ENCODE peak calls at places on chromosomes 4 and X, in four cellular contexts. One of them, this sample, is unnamed. For H3K4me1 and H3K36me3, the result is how much of the 10 kb centered on the place peaks cover.

GRCh38 chr4:57410331-57411052 is 300.3 kb upstream of the IGFBP7 start:
- DNase-seq in right atrium auricular region: peak
- DNase-seq in neural progenitor cell: peak
- DNase-seq in SK-N-SH: no peak
- DNase-seq in this sample: no peak

GRCh38 chr4:13348216-13348615 is 135.9 kb downstream of the RAB28 start:
- DNase-seq in SK-N-SH: no peak
- DNase-seq in right atrium auricular region: no peak
- DNase-seq in neural progenitor cell: no peak
- DNase-seq in this sample: no peak

GRCh38 chr4:154618708-154619315 is 6.4 kb upstream of the FGG start:
- DNase-seq in right atrium auricular region: no peak
- DNase-seq in neural progenitor cell: peak
- DNase-seq in SK-N-SH: peak
- DNase-seq in this sample: peak

GRCh38 chr4:187236491-187236890 is 512.8 kb upstream of the FAT1 start:
- DNase-seq in right atrium auricular region: no peak
- DNase-seq in SK-N-SH: no peak
- DNase-seq in neural progenitor cell: no peak
- DNase-seq in this sample: no peak

GRCh38 chr4:184811484-184812180 is 14.1 kb downstream of the ACSL1 start:
- DNase-seq in right atrium auricular region: no peak
- DNase-seq in SK-N-SH: no peak
- DNase-seq in neural progenitor cell: no peak
- DNase-seq in this sample: no peak

GRCh38 chrX:57417827-57418226 is 131.3 kb downstream of the FAAH2 start:
- DNase-seq in SK-N-SH: no peak
- DNase-seq in right atrium auricular region: no peak
- DNase-seq in neural progenitor cell: no peak
- DNase-seq in this sample: no peak

GRCh38 chrX:139967300-139967699 is 2.0 kb upstream of the CXorf66 start:
- DNase-seq in right atrium auricular region: no peak
- DNase-seq in neural progenitor cell: peak
- DNase-seq in SK-N-SH: peak
- DNase-seq in this sample: no peak

GRCh38 chr4:1177274-1178141 is 5.1 kb upstream of the SPON2 start:
- DNase-seq in neural progenitor cell: no peak
- DNase-seq in SK-N-SH: no peak
- DNase-seq in right atrium auricular region: no peak
- DNase-seq in this sample: peak

GRCh38 chrX:33892670-33893069 is 239.4 kb downstream of the FAM47A start:
- DNase-seq in neural progenitor cell: no peak
- DNase-seq in SK-N-SH: no peak
- DNase-seq in right atrium auricular region: no peak
- DNase-seq in this sample: no peak

GRCh38 chr4:78726575-78726974 is 49.6 kb upstream of the BMP2K start:
- DNase-seq in right atrium auricular region: no peak
- DNase-seq in neural progenitor cell: no peak
- DNase-seq in SK-N-SH: no peak
- DNase-seq in this sample: no peak

GRCh38 chr4:100695039-100695654 is 177.3 kb upstream of the EMCN start:
- DNase-seq in SK-N-SH: no peak
- DNase-seq in neural progenitor cell: no peak
- DNase-seq in right atrium auricular region: no peak
- DNase-seq in this sample: no peak

GRCh38 chr4:6840062-6840976 is 57.8 kb downstream of the KIAA0232 start:
- DNase-seq in right atrium auricular region: no peak
- DNase-seq in neural progenitor cell: peak
- DNase-seq in SK-N-SH: no peak
- DNase-seq in this sample: no peak

GRCh38 chr4:6641164-6641970 is 882 bp downstream of the MRFAP1 start:
- DNase-seq in SK-N-SH: peak
- DNase-seq in right atrium auricular region: no peak
- DNase-seq in neural progenitor cell: peak
- DNase-seq in this sample: peak

GRCh38 chr4:95363966-95364365 is 184.8 kb downstream of the UNC5C start:
- DNase-seq in SK-N-SH: no peak
- DNase-seq in neural progenitor cell: no peak
- DNase-seq in right atrium auricular region: no peak
- DNase-seq in this sample: no peak

GRCh38 chrX:10549280-10549679 is 71.1 kb downstream of the MID1 start:
- DNase-seq in right atrium auricular region: no peak
- DNase-seq in neural progenitor cell: no peak
- DNase-seq in SK-N-SH: peak
- DNase-seq in this sample: no peak

GRCh38 chr4:36427696-36428095 is 146.3 kb downstream of the DTHD1 start:
- DNase-seq in neural progenitor cell: no peak
- DNase-seq in SK-N-SH: no peak
- DNase-seq in right atrium auricular region: no peak
- DNase-seq in this sample: no peak

GRCh38 chr4:123599920-123600394 is 203.4 kb downstream of the SPRY1 start:
- DNase-seq in right atrium auricular region: peak
- DNase-seq in neural progenitor cell: peak
- DNase-seq in SK-N-SH: peak
- DNase-seq in this sample: peak

GRCh38 chr4:150598906-150599305 is 17.0 kb downstream of the MAB21L2 start:
- DNase-seq in neural progenitor cell: no peak
- DNase-seq in right atrium auricular region: no peak
- DNase-seq in SK-N-SH: no peak
- DNase-seq in this sample: no peak

DNA sequence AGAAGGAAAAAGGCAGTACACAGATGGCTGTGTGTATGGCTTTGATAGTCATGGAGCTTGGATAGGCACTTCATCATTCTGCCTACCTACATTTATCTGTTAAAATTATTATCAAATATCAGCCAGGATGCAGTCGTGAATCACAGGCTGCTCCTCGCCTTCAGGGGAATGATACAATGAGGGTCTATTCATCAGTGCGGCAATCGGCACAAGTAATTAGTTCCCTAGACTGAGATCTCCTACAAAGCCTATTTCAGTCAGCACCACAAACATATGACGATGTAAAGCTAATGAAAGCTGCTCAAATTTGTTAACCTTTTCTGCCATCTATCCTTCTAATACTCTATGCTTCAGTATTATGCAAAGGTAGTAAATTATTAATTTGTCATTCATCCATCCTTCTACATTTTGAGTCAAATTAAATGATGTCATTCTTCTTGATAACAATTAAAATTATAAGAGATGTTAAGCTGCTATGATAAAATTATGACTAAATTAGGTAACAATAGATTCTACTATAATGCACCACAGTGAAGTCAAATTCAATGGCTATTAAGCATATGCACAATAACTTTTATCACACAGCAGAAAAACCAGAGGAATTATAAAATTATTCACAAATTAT is 19.0 kb downstream of the MAB21L2 start:
- DNase-seq in SK-N-SH: no peak
- DNase-seq in right atrium auricular region: no peak
- DNase-seq in neural progenitor cell: no peak
- DNase-seq in this sample: no peak
- H3K4me3 ChIP-seq in SK-N-SH: no peak
- H3K4me3 ChIP-seq in right atrium auricular region: no peak
- H3K4me3 ChIP-seq in neural progenitor cell: no peak
- H3K4me3 ChIP-seq in this sample: no peak

GRCh38 chr4:140047017-140047640 is 106.9 kb downstream of the MAML3 start:
- DNase-seq in right atrium auricular region: peak
- DNase-seq in neural progenitor cell: peak
- DNase-seq in SK-N-SH: no peak
- DNase-seq in this sample: no peak
- H3K4me1 ChIP-seq in right atrium auricular region: under half
- H3K4me1 ChIP-seq in neural progenitor cell: half or more
- H3K4me1 ChIP-seq in SK-N-SH: under half
- H3K4me1 ChIP-seq in this sample: under half

GRCh38 chr4:39510348-39510929 is 16.8 kb downstream of the UGDH start:
- DNase-seq in right atrium auricular region: no peak
- DNase-seq in neural progenitor cell: no peak
- DNase-seq in SK-N-SH: no peak
- DNase-seq in this sample: no peak
- H3K36me3 ChIP-seq in right atrium auricular region: half or more
- H3K36me3 ChIP-seq in neural progenitor cell: under half
- H3K36me3 ChIP-seq in SK-N-SH: half or more
- H3K36me3 ChIP-seq in this sample: under half

GRCh38 chrX:153725832-153726285 is 1.2 kb downstream of the ABCD1 start:
- DNase-seq in SK-N-SH: peak
- DNase-seq in right atrium auricular region: no peak
- DNase-seq in neural progenitor cell: no peak
- DNase-seq in this sample: no peak

GRCh38 chrX:153728951-153729631 is 4.4 kb downstream of the ABCD1 start:
- DNase-seq in SK-N-SH: no peak
- DNase-seq in right atrium auricular region: no peak
- DNase-seq in neural progenitor cell: no peak
- DNase-seq in this sample: no peak

GRCh38 chrX:153726286-153727107 is 1.8 kb downstream of the ABCD1 start:
- DNase-seq in right atrium auricular region: peak
- DNase-seq in SK-N-SH: peak
- DNase-seq in neural progenitor cell: peak
- DNase-seq in this sample: peak

GRCh38 chrX:153728095-153728494 is 3.4 kb downstream of the ABCD1 start:
- DNase-seq in neural progenitor cell: no peak
- DNase-seq in right atrium auricular region: no peak
- DNase-seq in SK-N-SH: no peak
- DNase-seq in this sample: no peak

GRCh38 chrX:153727108-153727931 is 2.7 kb downstream of the ABCD1 start:
- DNase-seq in SK-N-SH: no peak
- DNase-seq in neural progenitor cell: no peak
- DNase-seq in right atrium auricular region: no peak
- DNase-seq in this sample: no peak
- H3K4me3 ChIP-seq in SK-N-SH: peak
- H3K4me3 ChIP-seq in neural progenitor cell: peak
- H3K4me3 ChIP-seq in right atrium auricular region: peak
- H3K4me3 ChIP-seq in this sample: no peak

DNA sequence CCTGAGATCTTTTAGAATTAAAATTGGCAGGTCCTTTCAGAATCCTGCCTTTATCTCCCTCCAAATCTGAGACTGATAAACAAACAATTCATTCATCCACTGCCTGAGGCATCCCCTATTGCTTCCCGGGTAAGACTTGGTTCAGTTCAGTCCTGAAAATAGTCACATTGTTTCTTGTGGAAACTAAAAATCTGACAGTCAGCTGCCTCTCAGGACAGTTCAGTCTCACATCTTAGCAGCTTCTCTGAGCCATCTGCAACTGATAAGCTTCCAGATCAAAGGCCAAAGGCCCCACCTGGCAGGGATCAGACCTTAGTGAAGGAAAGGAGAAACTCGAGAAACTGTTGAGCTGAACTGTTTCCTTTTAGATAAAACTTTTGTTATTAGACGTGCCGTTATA is 264.5 kb downstream of the IL15 start:
- DNase-seq in SK-N-SH: no peak
- DNase-seq in neural progenitor cell: no peak
- DNase-seq in right atrium auricular region: no peak
- DNase-seq in this sample: no peak
- H3K4me1 ChIP-seq in SK-N-SH: under half
- H3K4me1 ChIP-seq in neural progenitor cell: under half
- H3K4me1 ChIP-seq in right atrium auricular region: under half
- H3K4me1 ChIP-seq in this sample: under half

DNA sequence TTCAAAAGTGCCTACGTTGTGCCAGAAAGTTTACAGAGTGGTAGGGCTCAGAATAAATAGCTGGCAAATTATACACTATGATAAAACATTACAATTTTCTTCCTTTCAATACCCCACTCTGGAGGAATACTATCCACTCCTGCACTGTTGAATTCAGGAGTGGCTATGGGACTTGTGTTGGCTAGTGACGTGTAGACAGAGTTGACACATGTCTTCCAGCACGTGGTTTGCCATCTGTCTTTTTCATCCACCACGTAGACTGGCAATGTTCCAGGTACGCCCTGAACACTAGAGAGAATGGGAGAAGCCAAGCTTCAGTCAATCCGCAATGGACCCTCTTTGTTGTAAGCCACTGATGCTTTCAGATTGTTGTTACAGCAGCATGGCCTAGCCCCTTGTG is 168.8 kb upstream of the RBPJ start:
- DNase-seq in SK-N-SH: no peak
- DNase-seq in right atrium auricular region: no peak
- DNase-seq in neural progenitor cell: no peak
- DNase-seq in this sample: no peak
- H3K36me3 ChIP-seq in SK-N-SH: under half
- H3K36me3 ChIP-seq in right atrium auricular region: under half
- H3K36me3 ChIP-seq in neural progenitor cell: under half
- H3K36me3 ChIP-seq in this sample: under half

GRCh38 chr4:3293410-3294391 is 880 bp downstream of the RGS12 start:
- DNase-seq in neural progenitor cell: no peak
- DNase-seq in right atrium auricular region: no peak
- DNase-seq in SK-N-SH: no peak
- DNase-seq in this sample: no peak
- H3K4me3 ChIP-seq in neural progenitor cell: peak
- H3K4me3 ChIP-seq in right atrium auricular region: peak
- H3K4me3 ChIP-seq in SK-N-SH: peak
- H3K4me3 ChIP-seq in this sample: peak

This sample was measured in CD8-positive, alpha-beta memory T cell.